ENCODE peak calls at places on chromosomes 4 and X, in seven cellular contexts. C, Z, J, R, S, T and D are unnamed samples.

GRCh38 chr4:4519296-4519898 is 22.5 kb downstream of the STX18 start:
- DNase-seq in T (no peak), R (no peak), C (no peak), S (peak), J (no peak), Z (no peak), D (no peak)

GRCh38 chr4:81314196-81314896 is 99.3 kb upstream of the PRKG2 start:
- DNase-seq in R (no peak), Z (no peak), T (no peak), J (no peak), C (no peak), S (peak), D (no peak)

GRCh38 chr4:156999175-156999517 is 27.5 kb upstream of the PDGFC start:
- DNase-seq in R (no peak), Z (no peak), C (no peak), S (peak), T (peak), J (no peak), D (no peak)

GRCh38 chr4:41141910-41142309 is 72.4 kb downstream of the APBB2 start:
- DNase-seq in R (no peak), J (no peak), Z (no peak), C (no peak), T (no peak), S (peak), D (no peak)

GRCh38 chrX:84216406-84216805 is 28.4 kb upstream of the RPS6KA6 start:
- DNase-seq in T (no peak), C (no peak), S (no peak), Z (no peak), J (no peak), R (no peak), D (no peak)

GRCh38 chrX:17459008-17459407 is 84.0 kb downstream of the NHS start:
- DNase-seq in R (no peak), J (no peak), C (no peak), Z (no peak), S (peak), T (no peak), D (no peak)

GRCh38 chr4:155600246-155600645 is 66.4 kb upstream of the GUCY1A1 start:
- DNase-seq in T (no peak), Z (no peak), C (no peak), S (no peak), R (no peak), J (no peak), D (no peak)

GRCh38 chr4:128060130-128060619 is 937 bp upstream of the LARP1B start:
- DNase-seq in Z (no peak), T (no peak), R (no peak), S (no peak), J (no peak), C (no peak), D (no peak)

GRCh38 chrX:68354869-68355628 is 78.2 kb downstream of the OPHN1 start:
- DNase-seq in Z (no peak), R (no peak), J (no peak), T (no peak), C (no peak), S (peak), D (no peak)

GRCh38 chrX:153862369-153863250 is 23.4 kb downstream of the L1CAM start:
- DNase-seq in J (no peak), R (no peak), T (peak), S (no peak), Z (no peak), C (no peak), D (no peak)

GRCh38 chr4:164768516-164768915 is 14.6 kb downstream of the SMIM31 start:
- DNase-seq in J (no peak), T (no peak), R (no peak), C (no peak), S (peak), Z (no peak), D (no peak)

GRCh38 chr4:166896254-166896653 is 338.0 kb downstream of the SPOCK3 start:
- DNase-seq in S (no peak), J (no peak), C (no peak), Z (no peak), R (no peak), T (peak), D (no peak)

GRCh38 chr4:156820931-156821330 is 150.7 kb downstream of the PDGFC start:
- DNase-seq in T (no peak), C (no peak), S (no peak), Z (no peak), R (no peak), J (no peak), D (no peak)

GRCh38 chrX:24619647-24620046 is 27.5 kb downstream of the PCYT1B start:
- DNase-seq in J (no peak), Z (no peak), S (no peak), R (no peak), T (peak), C (no peak), D (no peak)

GRCh38 chr4:37827030-37827705 is 682 bp downstream of the PGM2 start:
- DNase-seq in J (no peak), C (peak), S (peak), R (no peak), Z (no peak), T (no peak), D (no peak)

GRCh38 chrX:16633754-16634153 is 16.2 kb upstream of the S100G start:
- DNase-seq in S (peak), R (no peak), T (no peak), C (no peak), J (no peak), Z (no peak), D (no peak)

GRCh38 chrX:126489141-126489540 is 63.5 kb downstream of the DCAF12L1 start:
- DNase-seq in S (no peak), Z (no peak), R (no peak), C (no peak), J (no peak), T (no peak), D (no peak)

GRCh38 chrX:22159071-22159470 is 113.6 kb upstream of the CBLL2 start:
- DNase-seq in C (no peak), Z (no peak), J (no peak), S (peak), T (no peak), R (no peak), D (no peak)